ENCODE peak calls at places on chromosomes 1 and 21, in four cellular contexts. Q is K562, Y is HCT116, B is HepG2. S is an unnamed sample.

GRCh38 chr1:119010201-119010600 is 22.1 kb upstream of the TBX15 start:
- DNase-seq in Q (no peak), B (no peak), Y (no peak), S (no peak)

GRCh38 chr1:183548136-183548535 is 42.1 kb downstream of the NCF2 start:
- DNase-seq in B (no peak), Y (no peak), Q (no peak), S (no peak)

GRCh38 chr21:32768530-32768929 is 3.0 kb downstream of the PAXBP1 start:
- DNase-seq in B (no peak), Q (no peak), Y (no peak), S (no peak)

GRCh38 chr21:45318556-45319341 is 31.1 kb upstream of the POFUT2 start:
- DNase-seq in Q (peak; percentile 88), B (peak; percentile 94), Y (peak; percentile 40), S (no peak)

GRCh38 chr1:91809267-91809666 is 76.7 kb downstream of the TGFBR3 start:
- DNase-seq in B (no peak), Y (no peak), Q (no peak), S (no peak)

GRCh38 chr1:108097057-108097456 is 103.1 kb downstream of the SLC25A24 start:
- DNase-seq in B (no peak), Q (no peak), Y (no peak), S (no peak)

GRCh38 chr1:227789042-227789880 is 26.2 kb upstream of the PRSS38 start:
- DNase-seq in B (no peak), Q (no peak), Y (no peak), S (no peak)

GRCh38 chr21:41610042-41610839 is 102.3 kb upstream of the TMPRSS2 start:
- DNase-seq in Q (peak; percentile 75), Y (peak; percentile 48), B (peak; percentile 60), S (peak; percentile 52)

GRCh38 chr1:44242761-44243160 is 29.5 kb downstream of the DMAP1 start:
- DNase-seq in Y (no peak), B (no peak), Q (no peak), S (no peak)
- TF ChIP-seq JUND in Y (no peak), B (no peak), Q (no peak), S (no peak)

GRCh38 chr1:111733183-111733995 is 5.8 kb downstream of the INKA2 start:
- DNase-seq in Y (no peak), Q (peak; percentile 62), B (peak; percentile 92), S (no peak)
- TF ChIP-seq JUND in Y (no peak), Q (peak; percentile 86), B (peak; percentile 75), S (no peak)

GRCh38 chr1:2972011-2972878 is 49.0 kb upstream of the ACTRT2 start:
- DNase-seq in B (no peak), Y (no peak), Q (no peak), S (no peak)
- TF ChIP-seq JUND in B (no peak), Y (no peak), Q (no peak), S (no peak)

GRCh38 chr1:228793032-228793431 is 57.8 kb downstream of the RHOU start:
- DNase-seq in Q (no peak), Y (no peak), B (no peak), S (no peak)
- TF ChIP-seq JUND in Q (no peak), Y (no peak), B (no peak), S (no peak)